ENCODE peak calls at places on chromosome 7, in four cellular contexts. One of them, this sample, is unnamed.

GRCh38 chr7:44398953-44399574 is 73.7 kb upstream of the CAMK2B start:
- DNase-seq in germinal center: no peak
- DNase-seq in activated CD4-positive, alpha-beta memory T cell treated with anti-CD3 and anti-CD28 coated beads, Interleukin-2, amount 10 ng/mL, durations not matched to agents 7 days and 5 days: no peak
- DNase-seq in nephron progenitor cell: no peak
- DNase-seq in this sample: no peak

GRCh38 chr7:140512317-140513000 is 33.2 kb upstream of the MKRN1 start:
- DNase-seq in germinal center: no peak
- DNase-seq in activated CD4-positive, alpha-beta memory T cell treated with anti-CD3 and anti-CD28 coated beads, Interleukin-2, amount 10 ng/mL, durations not matched to agents 7 days and 5 days: no peak
- DNase-seq in nephron progenitor cell: no peak
- DNase-seq in this sample: no peak

GRCh38 chr7:33109758-33110238 is 594 bp upstream of the RP9 start:
- DNase-seq in germinal center: no peak
- DNase-seq in activated CD4-positive, alpha-beta memory T cell treated with anti-CD3 and anti-CD28 coated beads, Interleukin-2, amount 10 ng/mL, durations not matched to agents 7 days and 5 days: no peak
- DNase-seq in nephron progenitor cell: no peak
- DNase-seq in this sample: no peak

GRCh38 chr7:99997545-99998137 is 17.8 kb upstream of the ZKSCAN1 start:
- DNase-seq in germinal center: peak; percentile 68
- DNase-seq in activated CD4-positive, alpha-beta memory T cell treated with anti-CD3 and anti-CD28 coated beads, Interleukin-2, amount 10 ng/mL, durations not matched to agents 7 days and 5 days: peak; percentile 85
- DNase-seq in nephron progenitor cell: no peak
- DNase-seq in this sample: no peak

GRCh38 chr7:898460-898854 is 22.1 kb downstream of the GET4 start:
- DNase-seq in germinal center: no peak
- DNase-seq in activated CD4-positive, alpha-beta memory T cell treated with anti-CD3 and anti-CD28 coated beads, Interleukin-2, amount 10 ng/mL, durations not matched to agents 7 days and 5 days: no peak
- DNase-seq in nephron progenitor cell: no peak
- DNase-seq in this sample: no peak

GRCh38 chr7:2810682-2811471 is 33.2 kb downstream of the GNA12 start:
- DNase-seq in germinal center: no peak
- DNase-seq in activated CD4-positive, alpha-beta memory T cell treated with anti-CD3 and anti-CD28 coated beads, Interleukin-2, amount 10 ng/mL, durations not matched to agents 7 days and 5 days: no peak
- DNase-seq in nephron progenitor cell: no peak
- DNase-seq in this sample: peak; percentile 68

GRCh38 chr7:99752354-99752753 is 17.4 kb upstream of the CYP3A7 start:
- DNase-seq in germinal center: no peak
- DNase-seq in activated CD4-positive, alpha-beta memory T cell treated with anti-CD3 and anti-CD28 coated beads, Interleukin-2, amount 10 ng/mL, durations not matched to agents 7 days and 5 days: no peak
- DNase-seq in nephron progenitor cell: no peak
- DNase-seq in this sample: no peak

GRCh38 chr7:113159746-113160339 is 41.5 kb upstream of the SMIM30 start:
- DNase-seq in germinal center: peak; percentile 16
- DNase-seq in activated CD4-positive, alpha-beta memory T cell treated with anti-CD3 and anti-CD28 coated beads, Interleukin-2, amount 10 ng/mL, durations not matched to agents 7 days and 5 days: no peak
- DNase-seq in nephron progenitor cell: peak; percentile 34
- DNase-seq in this sample: no peak

GRCh38 chr7:100967292-100967863 is 2.0 kb upstream of the MUC12 start:
- DNase-seq in germinal center: no peak
- DNase-seq in activated CD4-positive, alpha-beta memory T cell treated with anti-CD3 and anti-CD28 coated beads, Interleukin-2, amount 10 ng/mL, durations not matched to agents 7 days and 5 days: no peak
- DNase-seq in nephron progenitor cell: no peak
- DNase-seq in this sample: no peak

GRCh38 chr7:114255404-114255841 is 159.2 kb upstream of the FOXP2 start:
- DNase-seq in germinal center: no peak
- DNase-seq in activated CD4-positive, alpha-beta memory T cell treated with anti-CD3 and anti-CD28 coated beads, Interleukin-2, amount 10 ng/mL, durations not matched to agents 7 days and 5 days: no peak
- DNase-seq in nephron progenitor cell: no peak
- DNase-seq in this sample: no peak

GRCh38 chr7:78002715-78003114 is 204.1 kb downstream of the PHTF2 start:
- DNase-seq in germinal center: no peak
- DNase-seq in activated CD4-positive, alpha-beta memory T cell treated with anti-CD3 and anti-CD28 coated beads, Interleukin-2, amount 10 ng/mL, durations not matched to agents 7 days and 5 days: no peak
- DNase-seq in nephron progenitor cell: no peak
- DNase-seq in this sample: no peak

GRCh38 chr7:43702974-43703373 is 26.3 kb downstream of the COA1 start:
- DNase-seq in germinal center: no peak
- DNase-seq in activated CD4-positive, alpha-beta memory T cell treated with anti-CD3 and anti-CD28 coated beads, Interleukin-2, amount 10 ng/mL, durations not matched to agents 7 days and 5 days: no peak
- DNase-seq in nephron progenitor cell: no peak
- DNase-seq in this sample: no peak

GRCh38 chr7:100169147-100169850 is 882 bp upstream of the GAL3ST4 start:
- DNase-seq in germinal center: no peak
- DNase-seq in activated CD4-positive, alpha-beta memory T cell treated with anti-CD3 and anti-CD28 coated beads, Interleukin-2, amount 10 ng/mL, durations not matched to agents 7 days and 5 days: no peak
- DNase-seq in nephron progenitor cell: no peak
- DNase-seq in this sample: no peak

GRCh38 chr7:70595741-70596574 is 536.0 kb upstream of the GALNT17 start:
- DNase-seq in germinal center: peak; percentile 42
- DNase-seq in activated CD4-positive, alpha-beta memory T cell treated with anti-CD3 and anti-CD28 coated beads, Interleukin-2, amount 10 ng/mL, durations not matched to agents 7 days and 5 days: peak; percentile 18
- DNase-seq in nephron progenitor cell: peak; percentile 64
- DNase-seq in this sample: no peak

GRCh38 chr7:47266131-47266706 is 315.7 kb downstream of the TNS3 start:
- DNase-seq in germinal center: peak; percentile 70
- DNase-seq in activated CD4-positive, alpha-beta memory T cell treated with anti-CD3 and anti-CD28 coated beads, Interleukin-2, amount 10 ng/mL, durations not matched to agents 7 days and 5 days: peak; percentile 30
- DNase-seq in nephron progenitor cell: peak; percentile 72
- DNase-seq in this sample: no peak

GRCh38 chr7:100572949-100573675 is 588 bp downstream of the SAP25 start:
- DNase-seq in germinal center: no peak
- DNase-seq in activated CD4-positive, alpha-beta memory T cell treated with anti-CD3 and anti-CD28 coated beads, Interleukin-2, amount 10 ng/mL, durations not matched to agents 7 days and 5 days: no peak
- DNase-seq in nephron progenitor cell: no peak
- DNase-seq in this sample: no peak

GRCh38 chr7:73526892-73527821 is 5.1 kb upstream of the BAZ1B start:
- DNase-seq in germinal center: peak; percentile 22
- DNase-seq in activated CD4-positive, alpha-beta memory T cell treated with anti-CD3 and anti-CD28 coated beads, Interleukin-2, amount 10 ng/mL, durations not matched to agents 7 days and 5 days: peak; percentile 31
- DNase-seq in nephron progenitor cell: no peak
- DNase-seq in this sample: no peak

GRCh38 chr7:108246227-108246837 is 116.2 kb upstream of the LAMB4 start:
- DNase-seq in germinal center: no peak
- DNase-seq in activated CD4-positive, alpha-beta memory T cell treated with anti-CD3 and anti-CD28 coated beads, Interleukin-2, amount 10 ng/mL, durations not matched to agents 7 days and 5 days: no peak
- DNase-seq in nephron progenitor cell: peak; percentile 6
- DNase-seq in this sample: no peak

GRCh38 chr7:143325215-143325614 is 9.3 kb downstream of the CLCN1 start:
- DNase-seq in germinal center: peak; percentile 60
- DNase-seq in activated CD4-positive, alpha-beta memory T cell treated with anti-CD3 and anti-CD28 coated beads, Interleukin-2, amount 10 ng/mL, durations not matched to agents 7 days and 5 days: no peak
- DNase-seq in nephron progenitor cell: no peak
- DNase-seq in this sample: no peak

GRCh38 chr7:7566651-7567611 is at the start of gene MIOS:
- DNase-seq in germinal center: peak; percentile 94
- DNase-seq in activated CD4-positive, alpha-beta memory T cell treated with anti-CD3 and anti-CD28 coated beads, Interleukin-2, amount 10 ng/mL, durations not matched to agents 7 days and 5 days: peak; percentile 83
- DNase-seq in nephron progenitor cell: peak; percentile 85
- DNase-seq in this sample: peak; percentile 87

GRCh38 chr7:106419455-106420182 is 134.8 kb upstream of the NAMPT start:
- DNase-seq in germinal center: no peak
- DNase-seq in activated CD4-positive, alpha-beta memory T cell treated with anti-CD3 and anti-CD28 coated beads, Interleukin-2, amount 10 ng/mL, durations not matched to agents 7 days and 5 days: no peak
- DNase-seq in nephron progenitor cell: no peak
- DNase-seq in this sample: no peak

This sample was measured in suprapubic skin.